ENCODE peak calls at places on chromosomes 12 and 14, in six cellular contexts. P is fibroblast of lung; Z is CD8-positive, alpha-beta memory T cell; R is COR-L47; K is T-helper 2 cell; L is neural progenitor cell. Q is an unnamed sample.

GRCh38 chr12:26870491-26871419 is 37.8 kb upstream of the ITPR2 start:
- DNase-seq in P (peak; percentile 64), Z (no peak), K (no peak), R (no peak), L (no peak), Q (no peak)

GRCh38 chr12:111645433-111645832 is 40.3 kb downstream of the BRAP start:
- DNase-seq in Z (no peak), L (no peak), P (peak; percentile 91), R (no peak), K (no peak), Q (no peak)

GRCh38 chr14:105867961-105868599 is 341.7 kb downstream of the TMEM121 start:
- DNase-seq in K (no peak), P (no peak), R (no peak), Z (peak; percentile 36), L (no peak), Q (no peak)

GRCh38 chr14:100523536-100524025 is 63.6 kb downstream of the BEGAIN start:
- DNase-seq in R (no peak), L (no peak), K (no peak), P (no peak), Z (no peak), Q (no peak)

GRCh38 chr14:69500736-69501135 is 16.2 kb downstream of the PLEKHD1 start:
- DNase-seq in K (no peak), Z (no peak), R (peak; percentile 19), L (no peak), P (no peak), Q (no peak)

GRCh38 chr12:101829639-101830390 is 944 bp downstream of the GNPTAB start:
- DNase-seq in Z (no peak), P (no peak), L (no peak), K (no peak), R (no peak), Q (no peak)

GRCh38 chr12:130965668-130966067 is 12.0 kb downstream of the ADGRD1 start:
- DNase-seq in L (no peak), Z (no peak), R (no peak), K (no peak), P (no peak), Q (no peak)

GRCh38 chr14:96592591-96593388 is 90.6 kb downstream of the PAPOLA start:
- DNase-seq in K (peak; percentile 37), R (no peak), L (no peak), P (peak; percentile 30), Z (peak; percentile 76), Q (peak; percentile 63)

GRCh38 chr12:64216239-64216638 is 5.9 kb downstream of the KICS2 start:
- DNase-seq in Z (no peak), P (no peak), L (no peak), K (no peak), R (no peak), Q (no peak)

GRCh38 chr14:24274101-24274543 is 2.7 kb upstream of the RABGGTA start:
- DNase-seq in P (peak; percentile 19), R (no peak), K (peak; percentile 19), L (no peak), Z (peak; percentile 37), Q (peak; percentile 21)

GRCh38 chr14:100132161-100132902 is 27.1 kb downstream of the DEGS2 start:
- DNase-seq in R (no peak), L (no peak), Z (no peak), K (no peak), P (peak; percentile 32), Q (no peak)

GRCh38 chr12:75725505-75726120 is 214.2 kb upstream of the KRR1 start:
- DNase-seq in R (peak; percentile 35), P (peak; percentile 77), K (no peak), L (no peak), Z (no peak), Q (no peak)

GRCh38 chr14:24437020-24437735 is 5.4 kb downstream of the SDR39U1 start:
- DNase-seq in R (no peak), P (no peak), Z (no peak), L (no peak), K (no peak), Q (peak; percentile 9)

GRCh38 chr12:1911598-1912575 is 6.6 kb downstream of the CACNA2D4 start:
- DNase-seq in K (no peak), R (peak; percentile 52), L (no peak), Z (no peak), P (no peak), Q (no peak)

GRCh38 chr12:94286580-94287244 is 138.3 kb downstream of the PLXNC1 start:
- DNase-seq in P (no peak), R (peak; percentile 84), Z (no peak), K (no peak), L (no peak), Q (no peak)

GRCh38 chr14:76977793-76978730 is 50.4 kb downstream of the IRF2BPL start:
- DNase-seq in K (peak; percentile 82), R (no peak), L (no peak), Z (peak; percentile 84), P (peak; percentile 62), Q (no peak)

GRCh38 chr12:16482726-16483125 is 123.2 kb downstream of the LMO3 start:
- DNase-seq in L (no peak), R (no peak), P (peak; percentile 20), K (no peak), Z (no peak), Q (no peak)

GRCh38 chr12:51814311-51815088 is 34.0 kb downstream of the FIGNL2 start:
- DNase-seq in L (peak; percentile 92), Z (peak; percentile 77), P (peak; percentile 79), R (peak; percentile 39), K (peak; percentile 39), Q (peak; percentile 89)

GRCh38 chr12:51846911-51847829 is 1.3 kb downstream of the FIGNL2 start:
- DNase-seq in R (no peak), L (peak; percentile 94), K (no peak), P (peak; percentile 35), Z (no peak), Q (peak; percentile 89)

GRCh38 chr12:62730649-62731377 is 204.1 kb downstream of the PPM1H start:
- DNase-seq in L (no peak), Z (no peak), R (no peak), P (peak; percentile 92), K (no peak), Q (no peak)

GRCh38 chr12:40692617-40693502 is 621 bp downstream of the CNTN1 start:
- DNase-seq in L (peak; percentile 37), R (peak; percentile 67), K (no peak), Z (no peak), P (no peak), Q (peak; percentile 65)

GRCh38 chr12:75933136-75933535 is 98.4 kb downstream of the PHLDA1 start:
- DNase-seq in R (no peak), P (peak; percentile 94), K (no peak), Z (no peak), L (no peak), Q (no peak)

GRCh38 chr14:99187858-99188257 is 84.1 kb downstream of the BCL11B start:
- DNase-seq in L (no peak), P (no peak), R (no peak), Z (no peak), K (no peak), Q (no peak)

GRCh38 chr12:67649165-67650126 is 901 bp downstream of the DYRK2 start:
- DNase-seq in P (no peak), L (peak; percentile 57), R (peak; percentile 47), Z (peak; percentile 66), K (peak; percentile 32), Q (peak; percentile 32)

GRCh38 chr12:58934528-58934927 is 14.2 kb upstream of the LRIG3 start:
- DNase-seq in Z (no peak), R (no peak), L (no peak), P (no peak), K (no peak), Q (no peak)

GRCh38 chr14:53472306-53472705 is 319.2 kb upstream of the DDHD1 start:
- DNase-seq in Z (no peak), L (no peak), K (no peak), R (no peak), P (no peak), Q (no peak)

GRCh38 chr14:92690171-92691011 is 58.0 kb downstream of the LGMN start:
- DNase-seq in Z (no peak), R (peak; percentile 88), K (no peak), P (peak; percentile 61), L (no peak), Q (peak; percentile 33)

GRCh38 chr12:94263011-94263786 is 114.8 kb downstream of the PLXNC1 start:
- DNase-seq in P (no peak), L (no peak), R (no peak), K (peak; percentile 61), Z (peak; percentile 72), Q (peak; percentile 42)

GRCh38 chr12:45966486-45966885 is 23.9 kb downstream of the SCAF11 start:
- DNase-seq in R (no peak), K (no peak), P (peak; percentile 92), Z (no peak), L (no peak), Q (peak; percentile 18)

GRCh38 chr12:113103756-113104450 is 31.7 kb downstream of the RASAL1 start:
- DNase-seq in L (peak; percentile 76), P (no peak), Z (peak; percentile 75), K (peak; percentile 51), R (peak; percentile 51), Q (peak; percentile 89)